ENCODE peak calls at places on chromosomes 4 and X, in ten cellular contexts. A is CD8-positive, alpha-beta memory T cell; C is SJSA1; Q is HCT116; V is CD4-positive, alpha-beta memory T cell; R is suprapubic skin; B is endodermal cell; X is fibroblast of lung; F is heart right ventricle; T is CD8-positive, alpha-beta T cell. N is an unnamed sample. For H3K9me3, the result is how much of the 10 kb centered on the place peaks cover.

GRCh38 chr4:70721747-70722146 is at the start of gene RUFY3:
- DNase-seq in A (no peak), C (no peak), Q (no peak), V (no peak), R (no peak), B (no peak), X (peak), F (peak), T (no peak), N (peak)

GRCh38 chr4:90845777-90846176 is 718.6 kb downstream of the CCSER1 start:
- DNase-seq in A (no peak), C (no peak), Q (no peak), V (no peak), R (no peak), B (no peak), X (peak), F (no peak), T (no peak), N (no peak)

GRCh38 chr4:52659722-52660261 is 691 bp upstream of the USP46 start:
- DNase-seq in A (peak), C (peak), Q (no peak), V (peak), R (peak), B (peak), X (peak), F (peak), T (no peak), N (no peak)

GRCh38 chrX:109854096-109854495 is 121.0 kb upstream of the ACSL4 start:
- DNase-seq in A (no peak), C (no peak), Q (no peak), V (no peak), R (no peak), B (no peak), X (no peak), F (no peak), T (no peak), N (no peak)

GRCh38 chrX:151729056-151729725 is 5.4 kb upstream of the CNGA2 start:
- DNase-seq in A (no peak), C (no peak), Q (no peak), V (no peak), R (peak), B (no peak), X (no peak), F (no peak), T (no peak), N (no peak)

GRCh38 chr4:75643651-75644050 is 13.3 kb upstream of the CDKL2 start:
- DNase-seq in A (no peak), C (no peak), Q (no peak), V (no peak), R (no peak), B (no peak), X (peak), F (no peak), T (no peak), N (no peak)

GRCh38 chr4:47842985-47843384 is 5.1 kb upstream of the CORIN start:
- DNase-seq in A (no peak), C (no peak), Q (no peak), V (no peak), R (no peak), B (no peak), X (no peak), F (no peak), T (no peak), N (no peak)

GRCh38 chr4:18464160-18464559 is 442.6 kb upstream of the LCORL start:
- DNase-seq in A (no peak), C (no peak), Q (no peak), V (no peak), R (no peak), B (no peak), X (no peak), F (no peak), T (no peak), N (no peak)

GRCh38 chr4:123317211-123317610 is 79.4 kb upstream of the SPRY1 start:
- DNase-seq in A (no peak), C (no peak), Q (no peak), V (no peak), R (no peak), B (no peak), X (no peak), F (no peak), T (no peak), N (no peak)

GRCh38 chr4:136768925-136769275 is 763.4 kb downstream of the PCDH18 start:
- DNase-seq in A (no peak), C (no peak), Q (no peak), V (no peak), R (no peak), B (no peak), X (no peak), F (no peak), T (no peak), N (no peak)

GRCh38 chrX:1468250-1468772 is 15.6 kb upstream of the ASMTL start:
- DNase-seq in A (peak), C (peak), Q (no peak), V (peak), R (no peak), B (peak), X (peak), F (peak), T (peak), N (no peak)

GRCh38 chr4:165458451-165458850 is 79.6 kb downstream of the CPE start:
- DNase-seq in A (no peak), C (no peak), Q (no peak), V (no peak), R (no peak), B (no peak), X (no peak), F (no peak), T (no peak), N (no peak)

GRCh38 chr4:21819086-21819485 is 129.5 kb downstream of the KCNIP4 start:
- DNase-seq in A (no peak), C (no peak), Q (no peak), V (no peak), R (no peak), B (no peak), X (peak), F (no peak), T (no peak), N (no peak)

GRCh38 chrX:77087529-77088169 is 359.5 kb upstream of the FGF16 start:
- DNase-seq in A (no peak), C (no peak), Q (no peak), V (no peak), R (no peak), B (no peak), X (peak), F (peak), T (no peak), N (no peak)

GRCh38 chr4:176782191-176782590 is 10.5 kb downstream of the VEGFC start:
- DNase-seq in A (no peak), C (no peak), Q (no peak), V (no peak), R (no peak), B (no peak), X (no peak), F (no peak), T (no peak), N (no peak)

GRCh38 chr4:7423391-7423790 is 11.3 kb downstream of the PSAPL1 start:
- DNase-seq in A (no peak), C (no peak), Q (no peak), V (no peak), R (peak), B (no peak), X (no peak), F (no peak), T (no peak), N (no peak)

GRCh38 chrX:50579955-50580354 is 109.3 kb upstream of the DGKK start:
- DNase-seq in A (peak), C (peak), Q (peak), V (peak), R (no peak), B (peak), X (peak), F (peak), T (no peak), N (peak)

GRCh38 chr4:139587452-139587851 is 31.4 kb upstream of the SETD7 start:
- DNase-seq in A (no peak), C (no peak), Q (no peak), V (no peak), R (no peak), B (no peak), X (no peak), F (no peak), T (no peak), N (no peak)

GRCh38 chr4:77178560-77178959 is 21.6 kb downstream of the CCNG2 start:
- DNase-seq in A (no peak), C (no peak), Q (no peak), V (no peak), R (no peak), B (peak), X (no peak), F (no peak), T (no peak), N (no peak)

GRCh38 chrX:1903380-1903935 is 288.6 kb downstream of the ASMT start:
- DNase-seq in A (no peak), C (peak), Q (peak), V (no peak), R (no peak), B (no peak), X (peak), F (no peak), T (no peak), N (no peak)

GRCh38 chrX:1599791-1600405 is 8.5 kb downstream of the AKAP17A start:
- DNase-seq in A (no peak), C (no peak), Q (no peak), V (no peak), R (no peak), B (peak), X (no peak), F (no peak), T (no peak), N (no peak)

GRCh38 chr4:101791189-101791572 is 651 bp downstream of the BANK1 start:
- DNase-seq in A (no peak), C (no peak), Q (peak), V (no peak), R (no peak), B (no peak), X (no peak), F (no peak), T (no peak), N (no peak)

GRCh38 chr4:55906999-55907398 is 41.7 kb upstream of the CEP135 start:
- DNase-seq in A (no peak), C (no peak), Q (peak), V (peak), R (no peak), B (no peak), X (peak), F (no peak), T (no peak), N (no peak)

DNA sequence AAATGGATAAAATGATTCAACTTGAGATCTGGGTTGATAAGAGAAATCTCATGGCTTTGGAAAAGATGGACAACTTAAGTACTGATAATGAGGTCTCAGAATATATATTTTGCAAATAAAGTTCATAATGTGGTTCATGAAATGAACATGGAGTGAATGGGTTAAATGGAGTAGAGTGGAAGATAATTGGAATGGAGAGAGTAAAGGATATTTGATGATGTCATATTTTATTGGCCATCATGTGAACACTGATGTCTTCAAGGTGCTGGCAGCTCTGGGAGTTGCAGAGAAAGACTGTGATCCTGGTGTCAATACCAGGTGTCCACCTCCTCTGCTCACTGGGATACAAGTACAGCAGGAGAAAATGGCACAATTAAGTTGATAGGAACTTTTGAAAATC is 133.9 kb upstream of the ZXDA start:
- DNase-seq in A (no peak), C (no peak), Q (no peak), V (no peak), R (no peak), B (no peak), X (no peak), F (no peak), T (no peak), N (no peak)
- H3K9me3 ChIP-seq in A (under half), C (under half), Q (under half), V (under half), R (under half), B (half or more), X (under half), F (under half), T (under half), N (under half)

GRCh38 chrX:153934473-153935325 is at the start of gene NAA10:
- DNase-seq in A (peak), C (peak), Q (no peak), V (peak), R (peak), B (peak), X (peak), F (peak), T (peak), N (no peak)
- H3K4me3 ChIP-seq in A (peak), C (peak), Q (peak), V (peak), R (peak), B (peak), X (peak), F (peak), T (peak), N (peak)

GRCh38 chr4:156547891-156548290 is 423.7 kb downstream of the PDGFC start:
- DNase-seq in A (no peak), C (no peak), Q (no peak), V (no peak), R (no peak), B (no peak), X (peak), F (no peak), T (no peak), N (no peak)

GRCh38 chr4:156547439-156547838 is 424.2 kb downstream of the PDGFC start:
- DNase-seq in A (no peak), C (peak), Q (no peak), V (no peak), R (no peak), B (no peak), X (peak), F (no peak), T (no peak), N (peak)

DNA sequence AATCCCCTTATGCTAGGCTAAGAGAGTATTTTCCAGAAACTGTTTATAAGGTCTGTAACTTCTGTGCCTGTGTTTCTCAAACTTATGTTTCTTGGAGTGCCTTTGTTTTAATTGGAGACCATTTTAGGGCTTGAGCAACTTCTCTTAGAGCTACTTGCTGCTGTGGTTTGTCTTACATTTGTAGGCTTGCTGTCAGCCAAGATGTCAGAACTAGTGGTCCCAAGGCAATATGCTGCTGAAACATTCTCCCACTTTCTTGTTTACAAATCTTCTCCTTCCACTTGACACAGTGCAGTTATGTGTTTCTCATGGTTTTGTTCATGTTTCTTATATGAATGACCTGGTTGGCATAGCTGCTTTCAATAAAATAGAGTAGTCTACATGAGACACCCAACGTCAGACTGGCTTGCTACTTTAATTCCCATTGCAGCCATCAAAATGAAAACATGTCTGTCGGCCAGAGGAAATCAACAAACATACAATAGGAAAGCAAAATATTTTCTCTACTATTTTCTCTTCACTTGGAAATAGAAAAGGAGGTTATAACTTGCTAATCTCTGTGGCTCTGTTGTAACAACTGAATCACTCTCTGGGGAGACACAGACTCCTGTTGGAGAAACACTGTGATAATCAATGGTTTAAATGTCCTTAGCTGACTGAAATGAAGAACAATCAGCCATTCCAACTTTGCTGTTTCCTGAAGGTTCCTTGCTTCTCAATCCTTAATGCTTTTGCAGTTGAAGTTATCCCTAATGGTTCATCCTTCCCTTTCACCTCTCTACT is 426.4 kb downstream of the PDGFC start:
- DNase-seq in A (no peak), C (no peak), Q (no peak), V (no peak), R (no peak), B (no peak), X (peak), F (peak), T (no peak), N (no peak)
- H3K9me3 ChIP-seq in A (under half), C (under half), Q (under half), V (under half), R (under half), B (under half), X (under half), F (under half), T (under half), N (under half)

GRCh38 chr4:170167678-170168077 is 77.9 kb upstream of the AADAT start:
- DNase-seq in A (no peak), C (no peak), Q (no peak), V (no peak), R (no peak), B (no peak), X (no peak), F (no peak), T (no peak), N (no peak)
- H3K4me3 ChIP-seq in A (no peak), C (no peak), Q (no peak), V (no peak), R (no peak), B (no peak), X (no peak), F (no peak), T (no peak), N (no peak)

GRCh38 chr4:41744572-41745291 is 3.8 kb downstream of the PHOX2B start:
- DNase-seq in A (no peak), C (no peak), Q (no peak), V (no peak), R (no peak), B (peak), X (no peak), F (no peak), T (no peak), N (no peak)
- H3K9me3 ChIP-seq in A (under half), C (under half), Q (under half), V (under half), R (under half), B (under half), X (under half), F (under half), T (under half), N (under half)

GRCh38 chr4:185473247-185473646 is 1.7 kb upstream of the CCDC110 start:
- DNase-seq in A (no peak), C (no peak), Q (no peak), V (no peak), R (no peak), B (no peak), X (no peak), F (no peak), T (no peak), N (no peak)
- H3K4me3 ChIP-seq in A (no peak), C (no peak), Q (no peak), V (no peak), R (no peak), B (no peak), X (no peak), F (no peak), T (no peak), N (no peak)

DNA sequence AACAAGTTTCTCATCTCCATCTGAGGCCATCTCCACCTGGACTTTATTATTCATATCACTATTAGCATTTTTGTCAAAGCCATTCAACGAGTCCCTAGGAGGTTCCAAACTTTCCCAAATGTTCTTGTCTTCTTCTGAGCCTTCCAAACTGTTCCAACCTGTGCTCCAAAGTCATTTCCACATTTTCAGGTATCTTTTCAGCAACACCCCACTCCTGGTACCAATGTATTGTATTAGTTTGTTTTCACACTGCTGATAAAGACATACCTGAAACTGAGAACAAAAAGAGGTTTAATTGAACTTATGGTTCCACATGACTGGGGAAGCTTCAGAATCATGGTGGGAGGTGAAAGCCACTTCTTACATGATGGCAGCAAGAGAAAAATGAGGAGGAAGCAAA is 385.4 kb upstream of the GATB start:
- DNase-seq in A (no peak), C (no peak), Q (no peak), V (no peak), R (no peak), B (no peak), X (no peak), F (no peak), T (no peak), N (no peak)
- H3K9me3 ChIP-seq in A (under half), C (under half), Q (under half), V (under half), R (under half), B (under half), X (under half), F (under half), T (under half), N (under half)

GRCh38 chrX:47227334-47227583 is 5.5 kb upstream of the USP11 start:
- DNase-seq in A (no peak), C (no peak), Q (no peak), V (no peak), R (no peak), B (no peak), X (no peak), F (no peak), T (no peak), N (no peak)

GRCh38 chrX:47228550-47229270 is 4.1 kb upstream of the USP11 start:
- DNase-seq in A (no peak), C (no peak), Q (no peak), V (no peak), R (peak), B (no peak), X (no peak), F (no peak), T (no peak), N (no peak)

GRCh38 chrX:47231167-47231566 is 1.6 kb upstream of the USP11 start:
- DNase-seq in A (no peak), C (no peak), Q (no peak), V (no peak), R (no peak), B (no peak), X (no peak), F (no peak), T (no peak), N (no peak)

GRCh38 chrX:47230136-47230868 is 2.5 kb upstream of the USP11 start:
- DNase-seq in A (no peak), C (no peak), Q (no peak), V (no peak), R (peak), B (no peak), X (no peak), F (no peak), T (no peak), N (no peak)

DNA sequence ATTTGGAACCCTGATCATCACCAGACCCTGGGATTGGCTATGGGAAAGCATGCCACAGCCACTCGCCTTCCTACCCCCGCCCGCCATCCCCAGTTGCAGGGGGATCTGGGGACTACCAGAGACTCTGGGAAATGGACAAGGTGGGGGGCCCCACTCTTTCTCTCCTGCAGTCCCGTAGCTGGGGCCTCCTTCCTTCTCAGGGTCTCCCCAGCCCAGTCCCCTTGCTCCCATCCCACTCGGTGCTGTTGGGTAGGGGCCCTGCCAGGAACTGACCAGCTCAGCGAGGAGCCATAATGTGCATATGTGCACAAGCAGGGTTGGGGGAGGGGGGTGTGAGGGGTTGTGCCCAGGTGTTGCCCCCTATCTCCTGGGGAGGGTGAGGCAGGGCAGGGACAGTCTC is 3.4 kb upstream of the USP11 start:
- DNase-seq in A (no peak), C (no peak), Q (no peak), V (no peak), R (peak), B (no peak), X (no peak), F (no peak), T (no peak), N (no peak)
- H3K4me3 ChIP-seq in A (no peak), C (no peak), Q (no peak), V (no peak), R (no peak), B (no peak), X (no peak), F (no peak), T (no peak), N (no peak)

N was measured in AG04450.